ENCODE peak calls at places on chromosome 9, in five cellular contexts. U is prostate gland, W is omental fat pad, Q is AG09319, I is AG10803. L is an unnamed sample.

GRCh38 chr9:77710276-77710675 is 62.2 kb upstream of the GNA14 start:
- DNase-seq in W (no peak), Q (no peak), U (no peak), I (no peak), L (no peak)

GRCh38 chr9:132031869-132032583 is 47.6 kb downstream of the MED27 start:
- DNase-seq in U (no peak), I (no peak), Q (no peak), W (no peak), L (no peak)

GRCh38 chr9:81565144-81565543 is 124.2 kb downstream of the TLE1 start:
- DNase-seq in I (no peak), U (no peak), Q (no peak), W (no peak), L (no peak)

GRCh38 chr9:124392254-124392653 is 23.0 kb downstream of the PSMB7 start:
- DNase-seq in W (no peak), Q (no peak), U (no peak), I (no peak), L (no peak)

GRCh38 chr9:132185164-132186009 is 23.5 kb downstream of the NTNG2 start:
- DNase-seq in Q (no peak), U (no peak), W (no peak), I (no peak), L (no peak)

GRCh38 chr9:116070256-116070914 is 83.2 kb upstream of the PAPPA start:
- DNase-seq in W (no peak), U (no peak), Q (no peak), I (peak), L (no peak)

GRCh38 chr9:100492952-100493351 is 20.0 kb downstream of the TMEFF1 start:
- DNase-seq in W (no peak), I (peak), Q (peak), U (no peak), L (no peak)

GRCh38 chr9:97412628-97413382 is 909 bp downstream of the TDRD7 start:
- DNase-seq in I (peak), W (no peak), U (peak), Q (no peak), L (no peak)

GRCh38 chr9:105007143-105007542 is 79.2 kb upstream of the ABCA1 start:
- DNase-seq in U (no peak), I (peak), W (no peak), Q (peak), L (no peak)

GRCh38 chr9:70480405-70480980 is 66.0 kb upstream of the KLF9 start:
- DNase-seq in U (peak), Q (peak), W (peak), I (peak), L (no peak)

GRCh38 chr9:115596743-115597080 is 478.8 kb upstream of the TNC start:
- DNase-seq in I (no peak), U (no peak), W (no peak), Q (no peak), L (no peak)

GRCh38 chr9:137872296-137872695 is 5.3 kb upstream of the CACNA1B start:
- DNase-seq in W (no peak), I (no peak), U (no peak), Q (no peak), L (no peak)

GRCh38 chr9:89999534-90000370 is 394.9 kb downstream of the GADD45G start:
- DNase-seq in U (peak), W (no peak), I (peak), Q (peak), L (peak)

GRCh38 chr9:137307255-137308101 is 5.4 kb upstream of the NRARP start:
- DNase-seq in Q (no peak), W (no peak), U (no peak), I (no peak), L (no peak)

GRCh38 chr9:38699337-38699736 is 20.6 kb downstream of the FAM240B start:
- DNase-seq in Q (no peak), U (no peak), I (no peak), W (no peak), L (no peak)

DNA sequence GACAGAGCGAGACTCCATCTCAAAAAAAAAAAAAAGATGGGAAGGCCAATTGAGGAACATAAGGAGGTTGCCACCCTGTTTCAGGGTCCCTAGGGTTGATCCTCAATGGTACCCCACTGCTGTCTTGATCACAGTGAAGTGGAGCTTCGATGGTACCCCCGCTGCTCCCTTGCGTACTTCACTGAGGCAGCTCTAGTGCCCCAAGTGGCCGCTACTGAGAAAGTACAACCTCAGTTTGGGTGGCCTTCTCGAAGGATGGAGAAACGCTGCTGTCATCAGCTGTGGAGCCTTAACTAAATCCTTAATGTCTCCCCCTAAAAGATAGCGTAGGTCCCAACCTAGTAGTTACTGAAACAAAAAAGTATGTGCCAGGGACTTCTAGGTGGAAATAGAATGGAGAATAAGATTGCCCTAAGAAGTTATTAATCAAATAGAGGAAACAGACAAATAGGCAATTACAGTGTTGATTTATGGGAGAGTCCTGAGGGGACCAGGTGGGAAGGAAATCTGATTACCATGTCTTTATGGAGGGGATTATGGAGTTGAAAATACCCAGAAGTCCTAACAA is 6.3 kb downstream of the TESK1 start:
- DNase-seq in I (peak), Q (no peak), W (no peak), U (no peak), L (no peak)
- TF ChIP-seq CTCF in I (peak), Q (peak), W (no peak), U (peak), L (no peak)

GRCh38 chr9:17824927-17825659 is 246.2 kb downstream of the SH3GL2 start:
- DNase-seq in Q (no peak), I (no peak), U (no peak), W (no peak), L (no peak)

GRCh38 chr9:17829812-17830385 is 251.0 kb downstream of the SH3GL2 start:
- DNase-seq in I (no peak), U (no peak), Q (no peak), W (no peak), L (no peak)

GRCh38 chr9:17824191-17824926 is 245.5 kb downstream of the SH3GL2 start:
- DNase-seq in U (no peak), Q (no peak), W (no peak), I (peak), L (no peak)
- TF ChIP-seq CTCF in U (no peak), Q (no peak), W (no peak), I (no peak), L (no peak)

DNA sequence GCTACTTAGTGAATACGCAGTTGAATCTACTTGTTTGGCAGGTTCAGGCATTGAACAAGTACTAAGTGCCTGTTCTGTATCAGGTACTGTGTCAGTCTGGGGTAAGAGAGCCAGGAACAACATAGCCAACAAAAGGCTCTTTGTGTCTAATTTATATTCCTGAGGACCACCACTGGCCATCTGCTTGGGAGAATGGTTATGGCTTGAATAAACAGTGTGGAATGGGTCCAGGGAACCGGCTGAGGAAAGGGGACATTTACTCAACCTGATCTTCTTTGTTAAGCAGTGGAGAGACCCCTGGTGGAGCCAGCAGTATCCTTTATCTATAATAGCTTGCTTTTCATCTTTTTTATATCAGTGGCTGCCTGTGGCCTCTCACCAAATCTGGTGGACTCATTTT is 38.6 kb downstream of the EXOSC2 start:
- DNase-seq in I (no peak), U (no peak), Q (no peak), W (no peak), L (no peak)
- TF ChIP-seq CTCF in I (no peak), U (no peak), Q (peak), W (no peak), L (no peak)

GRCh38 chr9:19769213-19769612 is 19.6 kb downstream of the SLC24A2 start:
- DNase-seq in U (no peak), Q (no peak), I (no peak), W (no peak), L (no peak)
- TF ChIP-seq CTCF in U (no peak), Q (no peak), I (no peak), W (no peak), L (no peak)

GRCh38 chr9:74942801-74943200 is 9.9 kb downstream of the C9orf40 start:
- DNase-seq in W (no peak), Q (no peak), I (no peak), U (no peak), L (no peak)

GRCh38 chr9:74935008-74935407 is 17.7 kb downstream of the C9orf40 start:
- DNase-seq in I (peak), Q (no peak), U (no peak), W (no peak), L (no peak)

DNA sequence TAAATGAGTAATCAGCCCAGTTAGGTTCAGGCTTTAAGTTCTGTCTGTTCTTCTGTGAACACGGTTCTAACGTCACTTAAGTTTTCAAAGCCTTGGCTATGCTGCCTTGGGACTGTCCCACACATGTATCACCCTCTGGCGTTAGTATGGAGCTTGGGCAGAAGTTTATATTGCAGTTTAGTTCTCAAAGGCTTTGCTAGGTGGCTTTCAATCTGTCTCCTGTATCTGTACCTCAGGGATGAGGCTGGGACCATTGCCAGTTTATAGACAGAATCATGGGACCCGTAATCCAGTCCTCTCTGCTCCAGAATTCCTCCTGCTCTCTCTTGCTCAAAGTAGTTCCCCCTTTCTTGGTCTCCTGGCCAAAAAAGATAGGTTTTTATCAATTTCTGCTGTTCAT is 12.1 kb downstream of the C9orf40 start:
- DNase-seq in W (no peak), U (no peak), I (no peak), Q (no peak), L (no peak)
- TF ChIP-seq CTCF in W (no peak), U (no peak), I (no peak), Q (no peak), L (no peak)